ENCODE peak calls at places on chromosomes 3 and 15, in seven cellular contexts. V is thoracic aorta, G is osteocyte, B is A549, F is prostate gland, T is transverse colon, C is astrocyte. R is an unnamed sample.

GRCh38 chr3:194344012-194344411 is 7.1 kb downstream of the CPN2 start:
- DNase-seq in V (no peak), F (peak), T (peak), G (peak), B (peak), C (no peak), R (peak)

GRCh38 chr3:108329087-108329486 is 32.7 kb downstream of the HHLA2 start:
- DNase-seq in V (no peak), C (no peak), B (no peak), G (no peak), T (no peak), F (peak), R (no peak)

GRCh38 chr3:55454611-55455010 is 32.5 kb downstream of the WNT5A start:
- DNase-seq in B (no peak), G (peak), T (no peak), V (no peak), C (peak), F (no peak), R (no peak)

GRCh38 chr3:159839561-159840379 is 148.9 kb upstream of the IL12A start:
- DNase-seq in V (no peak), G (no peak), C (peak), T (no peak), F (no peak), B (no peak), R (peak)

GRCh38 chr3:57815034-57815433 is 58.9 kb downstream of the SLMAP start:
- DNase-seq in T (no peak), C (no peak), V (no peak), B (no peak), G (no peak), F (no peak), R (no peak)

GRCh38 chr3:61018807-61019206 is 232.4 kb downstream of the FHIT start:
- DNase-seq in B (no peak), F (no peak), V (no peak), T (no peak), G (no peak), C (no peak), R (no peak)

GRCh38 chr3:69339766-69340165 is 46.1 kb downstream of the FRMD4B start:
- DNase-seq in T (no peak), G (no peak), C (no peak), V (no peak), F (no peak), B (no peak), R (no peak)

GRCh38 chr3:129827765-129828164 is 65.7 kb downstream of the TMCC1 start:
- DNase-seq in C (no peak), F (no peak), V (no peak), T (peak), B (no peak), G (no peak), R (no peak)

GRCh38 chr15:88246081-88246480 is 10.5 kb downstream of the NTRK3 start:
- DNase-seq in F (no peak), C (no peak), B (no peak), V (no peak), G (no peak), T (no peak), R (no peak)

GRCh38 chr3:55620361-55621025 is 133.4 kb upstream of the WNT5A start:
- DNase-seq in F (peak), G (no peak), T (no peak), C (peak), V (no peak), B (no peak), R (no peak)

GRCh38 chr15:44311136-44311535 is 22.6 kb downstream of the GOLM2 start:
- DNase-seq in T (no peak), C (no peak), B (no peak), V (no peak), G (no peak), F (no peak), R (no peak)

GRCh38 chr15:64444836-64445235 is 15.5 kb upstream of the ZNF609 start:
- DNase-seq in B (no peak), T (no peak), C (no peak), G (no peak), F (no peak), V (no peak), R (no peak)

GRCh38 chr3:158763421-158763820 is 31.2 kb upstream of the RARRES1 start:
- DNase-seq in F (peak), T (no peak), G (no peak), V (no peak), B (no peak), C (no peak), R (no peak)

GRCh38 chr3:50562866-50563265 is 4.7 kb downstream of the C3orf18 start:
- DNase-seq in F (no peak), V (no peak), T (no peak), B (no peak), C (peak), G (no peak), R (no peak)

GRCh38 chr15:77096131-77096530 is 25.2 kb upstream of the TSPAN3 start:
- DNase-seq in G (peak), T (no peak), C (no peak), V (no peak), B (no peak), F (no peak), R (no peak)

GRCh38 chr3:126607214-126607908 is 47.6 kb downstream of the TXNRD3 start:
- DNase-seq in B (no peak), V (no peak), T (no peak), F (no peak), C (peak), G (no peak), R (no peak)

GRCh38 chr3:134838599-134838998 is 43.5 kb downstream of the EPHB1 start:
- DNase-seq in B (no peak), V (no peak), T (no peak), G (no peak), F (no peak), C (no peak), R (no peak)
- TF ChIP-seq CTCF in B (peak), V (no peak), T (no peak), G (peak), F (no peak), C (no peak), R (peak)

GRCh38 chr15:48458876-48459275 is 127.6 kb downstream of the DUT start:
- DNase-seq in B (no peak), V (no peak), C (no peak), F (no peak), T (no peak), G (no peak), R (no peak)
- TF ChIP-seq CTCF in B (no peak), V (no peak), C (no peak), F (no peak), T (no peak), G (no peak), R (no peak)

GRCh38 chr3:56799251-56799882 is 2.4 kb downstream of the ARHGEF3 start:
- DNase-seq in G (no peak), V (no peak), T (no peak), C (peak), F (peak), B (peak), R (no peak)
- TF ChIP-seq CTCF in G (peak), V (peak), T (peak), C (peak), F (peak), B (peak), R (peak)

GRCh38 chr3:119810018-119810435 is 28.1 kb downstream of the NR1I2 start:
- DNase-seq in T (peak), G (no peak), F (no peak), C (peak), B (no peak), V (no peak), R (no peak)
- TF ChIP-seq CTCF in T (no peak), G (no peak), F (peak), C (no peak), B (no peak), V (no peak), R (no peak)

GRCh38 chr3:23809840-23810341 is 4.1 kb downstream of the UBE2E1 start:
- DNase-seq in T (no peak), F (no peak), B (no peak), G (no peak), V (no peak), C (no peak), R (no peak)

GRCh38 chr3:23809294-23809693 is 3.5 kb downstream of the UBE2E1 start:
- DNase-seq in F (no peak), V (no peak), T (no peak), C (no peak), G (no peak), B (no peak), R (no peak)

GRCh38 chr3:23806322-23807160 is 786 bp downstream of the UBE2E1 start:
- DNase-seq in T (peak), C (no peak), G (peak), B (peak), V (no peak), F (no peak), R (no peak)

GRCh38 chr3:23807161-23808015 is 1.6 kb downstream of the UBE2E1 start:
- DNase-seq in T (no peak), G (no peak), C (peak), B (no peak), V (no peak), F (no peak), R (no peak)

GRCh38 chr3:23808525-23808924 is 2.8 kb downstream of the UBE2E1 start:
- DNase-seq in F (no peak), G (no peak), C (no peak), T (no peak), B (no peak), V (no peak), R (no peak)
- TF ChIP-seq CTCF in F (no peak), G (no peak), C (no peak), T (no peak), B (no peak), V (no peak), R (no peak)

DNA sequence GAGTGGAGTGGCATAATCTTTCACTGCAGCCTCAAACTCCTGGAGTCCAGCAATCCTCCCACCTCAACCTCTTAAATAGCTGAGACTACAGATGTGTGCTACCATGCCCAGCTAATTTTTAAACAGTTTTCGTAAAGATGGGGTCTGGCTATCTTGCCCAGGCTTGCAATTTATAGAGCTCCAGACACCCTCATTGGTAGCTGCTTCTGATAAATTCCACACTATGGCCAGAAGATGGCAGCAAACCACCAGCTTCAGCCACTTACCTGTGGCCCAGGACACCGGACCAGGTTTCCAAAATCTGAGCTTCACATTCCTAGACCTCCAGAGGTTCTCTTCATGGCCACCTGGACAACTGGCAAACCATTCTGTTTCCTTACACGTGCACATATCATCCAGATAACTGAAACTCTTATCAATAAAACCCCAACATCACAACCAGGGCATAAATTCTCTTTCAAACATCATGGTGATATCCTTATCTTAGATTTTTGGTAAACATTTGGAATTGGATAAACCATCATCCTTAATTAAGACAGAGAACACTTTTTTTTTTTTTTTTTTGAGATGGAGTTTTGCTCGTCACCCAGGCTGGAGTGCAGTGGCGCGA is 28.9 kb downstream of the FBXW12 start:
- DNase-seq in C (peak), T (peak), F (peak), V (no peak), G (no peak), B (peak), R (peak)
- TF ChIP-seq CTCF in C (peak), T (peak), F (peak), V (peak), G (peak), B (peak), R (peak)

DNA sequence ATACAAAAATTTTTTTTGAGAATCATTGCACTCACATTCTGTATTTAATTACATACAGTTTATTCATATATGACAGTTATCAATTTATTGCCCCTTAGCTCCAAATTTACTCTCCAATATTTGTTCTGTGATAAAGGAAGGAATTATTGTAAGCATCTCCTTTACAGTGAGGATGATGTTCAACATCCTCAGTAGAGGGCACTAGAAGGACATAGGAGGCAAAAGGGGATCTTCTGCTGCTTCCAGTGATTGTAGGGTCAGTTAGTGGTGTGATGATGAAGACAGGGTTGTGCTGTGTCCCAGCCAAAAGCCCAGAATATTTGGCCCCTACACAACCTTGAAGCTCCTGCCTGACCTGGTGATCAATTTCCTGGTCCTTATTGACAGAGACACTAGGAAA is 89.9 kb upstream of the DCBLD2 start:
- DNase-seq in C (no peak), F (no peak), V (no peak), G (no peak), T (no peak), B (no peak), R (no peak)
- TF ChIP-seq CTCF in C (peak), F (no peak), V (no peak), G (peak), T (no peak), B (peak), R (no peak)